ENCODE peak calls at places on chromosomes 5 and 9, in eight cellular contexts. V, W, H, N, B, X, Y and O are unnamed samples. For H3K27me3, the result is how much of the 10 kb centered on the place peaks cover.

GRCh38 chr9:110641350-110641749 is 27.2 kb upstream of the MUSK start:
- DNase-seq in B (no peak), W (no peak), H (no peak), X (no peak), Y (no peak), V (no peak), N (no peak), O (no peak)

GRCh38 chr5:103834216-103834615 is 271.6 kb upstream of the NUDT12 start:
- DNase-seq in V (no peak), X (no peak), N (no peak), B (no peak), Y (no peak), W (no peak), H (no peak), O (no peak)

GRCh38 chr9:37390759-37391158 is 31.7 kb upstream of the GRHPR start:
- DNase-seq in W (no peak), V (no peak), N (peak), X (peak), Y (no peak), B (peak), H (peak), O (peak)

GRCh38 chr5:80713640-80714039 is 58.9 kb upstream of the DHFR start:
- DNase-seq in V (no peak), N (no peak), W (no peak), X (no peak), Y (no peak), H (no peak), B (no peak), O (no peak)

GRCh38 chr5:112485802-112486427 is 66.8 kb upstream of the EPB41L4A start:
- DNase-seq in V (no peak), Y (no peak), H (no peak), W (no peak), X (no peak), B (no peak), N (no peak), O (no peak)

GRCh38 chr9:113695901-113696300 is 180.2 kb upstream of the ZNF618 start:
- DNase-seq in X (no peak), H (no peak), Y (no peak), B (no peak), W (no peak), V (no peak), N (no peak), O (no peak)

GRCh38 chr9:38271666-38272241 is 120.7 kb upstream of the ALDH1B1 start:
- DNase-seq in H (peak), W (no peak), X (no peak), Y (no peak), N (no peak), B (no peak), V (no peak), O (no peak)

GRCh38 chr5:156474251-156474650 is 147.3 kb downstream of the SGCD start:
- DNase-seq in Y (no peak), V (no peak), H (no peak), W (no peak), N (no peak), B (no peak), X (no peak), O (no peak)

GRCh38 chr9:129725841-129726251 is 27.0 kb downstream of the PTGES start:
- DNase-seq in N (no peak), Y (no peak), X (no peak), H (no peak), W (no peak), V (no peak), B (no peak), O (no peak)

GRCh38 chr9:130912932-130913598 is 16.5 kb upstream of the QRFP start:
- DNase-seq in N (no peak), W (peak), B (no peak), H (no peak), X (no peak), Y (peak), V (no peak), O (no peak)

GRCh38 chr9:126788631-126789349 is 16.1 kb upstream of the ZBTB43 start:
- DNase-seq in H (no peak), V (no peak), B (no peak), N (no peak), X (no peak), W (no peak), Y (no peak), O (no peak)

GRCh38 chr5:644971-645370 is 32.8 kb downstream of the CEP72 start:
- DNase-seq in B (no peak), N (no peak), X (no peak), V (no peak), Y (no peak), W (no peak), H (no peak), O (no peak)
- H3K4me3 ChIP-seq in B (no peak), N (no peak), X (no peak), V (no peak), Y (no peak), W (no peak), H (no peak), O (no peak)

GRCh38 chr9:105361873-105362272 is 86.0 kb upstream of the FSD1L start:
- DNase-seq in N (no peak), H (no peak), X (no peak), V (no peak), B (no peak), W (no peak), Y (no peak), O (no peak)

GRCh38 chr9:105359899-105360298 is 87.9 kb upstream of the FSD1L start:
- DNase-seq in X (no peak), H (no peak), W (no peak), N (no peak), B (no peak), V (no peak), Y (no peak), O (no peak)

GRCh38 chr9:105357937-105358336 is 89.9 kb upstream of the FSD1L start:
- DNase-seq in X (no peak), Y (no peak), N (no peak), W (no peak), B (no peak), H (no peak), V (no peak), O (no peak)

GRCh38 chr9:105362470-105362869 is 85.4 kb upstream of the FSD1L start:
- DNase-seq in W (no peak), H (no peak), Y (no peak), X (no peak), B (no peak), V (no peak), N (no peak), O (no peak)

DNA sequence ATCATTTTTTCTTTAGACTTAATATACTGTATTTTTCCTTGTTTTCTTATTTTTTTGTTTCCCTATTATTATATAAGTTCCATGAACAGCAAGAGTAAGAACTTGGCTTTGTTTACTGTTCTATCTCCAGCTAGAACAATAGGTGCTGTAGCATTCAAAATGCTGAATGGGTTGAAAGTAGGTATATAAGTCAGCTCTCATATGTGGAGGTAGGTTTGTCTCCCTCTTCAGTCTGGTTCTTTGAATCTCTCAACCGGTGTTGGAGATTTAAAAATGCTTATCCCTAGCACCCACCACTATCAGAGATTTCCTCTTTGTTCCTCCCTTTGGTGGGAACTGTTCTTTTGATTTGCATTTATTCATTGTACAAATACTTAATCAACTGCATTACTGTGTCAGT is 87.5 kb upstream of the FSD1L start:
- DNase-seq in N (no peak), X (no peak), B (no peak), H (no peak), W (no peak), Y (no peak), V (no peak), O (no peak)
- TF ChIP-seq CTCF in N (no peak), X (no peak), B (no peak), H (peak), W (no peak), Y (no peak), V (no peak), O (peak)

GRCh38 chr5:16625116-16625515 is 8.3 kb upstream of the RETREG1 start:
- DNase-seq in X (no peak), W (no peak), Y (no peak), V (peak), H (no peak), N (no peak), B (no peak), O (no peak)

GRCh38 chr5:16626696-16627264 is 10.0 kb upstream of the RETREG1 start:
- DNase-seq in X (no peak), N (no peak), B (peak), H (no peak), W (no peak), V (peak), Y (no peak), O (no peak)

DNA sequence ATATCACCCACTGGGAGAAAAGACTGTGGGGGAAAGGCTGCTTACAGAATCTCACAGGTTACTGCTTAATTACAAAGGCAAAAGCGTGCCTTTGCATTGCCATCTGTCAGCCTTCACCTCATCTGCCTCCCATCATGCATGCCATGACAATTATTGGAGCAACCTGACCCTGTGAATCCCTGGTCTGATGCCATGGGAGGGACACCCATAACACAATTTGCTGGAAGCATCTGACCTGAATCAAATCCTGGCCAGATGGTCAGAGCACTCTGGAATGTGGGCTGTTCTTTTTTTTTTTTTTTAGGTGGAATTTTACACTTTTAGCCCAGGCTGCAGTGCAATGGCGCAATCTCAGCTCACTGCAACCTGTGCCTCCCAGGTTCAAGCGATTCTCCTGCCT is 11.6 kb upstream of the RETREG1 start:
- DNase-seq in Y (no peak), X (no peak), N (no peak), V (no peak), B (no peak), H (no peak), W (no peak), O (no peak)
- H3K27me3 ChIP-seq in Y (under half), X (under half), N (under half), V (under half), B (under half), H (under half), W (under half), O (under half)

DNA sequence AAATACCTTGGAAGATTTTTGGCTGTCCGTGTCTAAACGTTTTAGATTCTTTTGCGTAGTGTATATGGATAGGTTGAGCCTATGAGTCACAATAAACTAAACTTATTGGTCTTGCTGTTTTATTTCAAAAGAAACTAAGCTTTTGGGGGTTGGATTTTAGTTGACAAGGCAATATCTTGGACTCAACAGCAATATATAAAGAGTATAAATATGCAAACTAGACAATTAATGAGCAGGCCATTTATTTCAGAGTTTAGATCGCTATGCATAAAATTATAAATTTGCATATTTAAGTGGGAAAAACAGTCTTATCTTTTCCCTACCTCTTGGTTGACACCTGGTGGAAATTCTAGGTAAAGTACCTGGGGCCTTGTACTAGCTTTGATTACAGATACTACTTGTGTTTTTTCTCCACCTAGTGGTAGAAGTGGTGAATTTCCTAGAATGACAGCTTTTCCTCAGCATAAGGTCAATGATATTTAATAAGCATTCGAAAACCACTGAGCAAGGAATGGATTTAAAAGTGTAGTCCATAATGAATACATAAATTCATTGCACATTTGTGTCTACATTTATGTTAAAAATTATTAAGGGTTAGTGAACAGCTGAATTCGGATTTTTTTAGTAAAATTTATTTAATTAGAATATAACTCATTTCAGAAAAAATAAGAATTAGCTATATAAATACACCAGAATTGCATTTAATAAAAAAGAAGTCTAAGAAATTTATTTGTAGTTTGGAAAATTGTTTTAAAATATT is 1.7 kb upstream of the ARRDC3 start:
- DNase-seq in H (peak), B (peak), N (peak), X (peak), W (peak), V (peak), Y (no peak), O (peak)
- H3K4me3 ChIP-seq in H (peak), B (peak), N (peak), X (no peak), W (peak), V (no peak), Y (no peak), O (no peak)

GRCh38 chr9:70639853-70640814 is 225.7 kb upstream of the KLF9 start:
- DNase-seq in V (no peak), W (peak), N (no peak), Y (no peak), H (peak), B (no peak), X (no peak), O (no peak)
- TF ChIP-seq CTCF in V (peak), W (peak), N (peak), Y (peak), H (peak), B (peak), X (peak), O (peak)

DNA sequence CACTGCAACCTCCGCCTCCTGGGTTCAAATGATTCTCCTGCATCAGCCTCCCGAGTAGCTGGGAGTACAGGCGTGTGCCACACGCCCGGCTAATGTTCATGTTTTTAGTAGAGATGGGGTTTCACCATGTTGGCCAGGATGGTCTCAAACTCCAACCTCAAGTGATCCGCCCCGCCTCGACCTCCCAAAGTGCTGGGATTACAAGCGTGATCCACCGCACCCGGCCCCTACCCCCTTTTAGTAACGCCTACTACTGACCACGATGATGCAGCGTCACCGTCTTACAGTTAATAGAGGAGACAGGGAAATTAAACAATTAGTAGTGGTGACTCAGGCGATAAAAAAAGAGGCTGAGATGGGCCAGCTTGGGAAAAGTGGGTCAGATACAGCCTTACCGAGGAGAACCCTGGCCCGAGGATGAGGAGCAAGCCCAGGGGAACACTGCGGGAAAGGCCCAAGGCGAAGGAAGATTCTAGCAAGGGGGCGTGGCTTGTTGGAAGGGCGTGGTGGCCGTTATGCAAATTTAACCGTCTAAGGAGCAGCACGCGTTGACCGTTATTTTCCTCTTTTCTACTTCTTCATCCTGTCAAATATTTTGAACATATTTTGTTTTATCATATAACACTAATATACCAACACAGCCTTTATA is 1.6 kb upstream of the SETX start:
- DNase-seq in H (peak), Y (no peak), W (no peak), X (no peak), N (no peak), V (no peak), B (no peak), O (no peak)
- H3K27me3 ChIP-seq in H (under half), Y (under half), W (under half), X (under half), N (under half), V (under half), B (under half), O (under half)